ENCODE peak calls at places on chromosomes 6 and 20, in ten cellular contexts. W is osteocyte; R is NCI-H1092 treated with DMSO at 0.1 percent for 48 hours; H is activated CD4-positive, alpha-beta T cell treated with anti-CD3 and anti-CD28 coated beads, Interleukin-2, amount 50 U/mL, for 1 hour; C is psoas muscle; G is heart right ventricle; K is NCI-H774; S is astrocyte of the spinal cord; O is NCI-H460; M is NCI-H2029. A is an unnamed sample.

GRCh38 chr6:124961784-124962611 is at the start of gene RNF217:
- DNase-seq in W (peak; percentile 87), H (no peak), R (peak; percentile 27), S (peak; percentile 75), C (peak; percentile 66), K (peak; percentile 24), M (peak; percentile 28), O (no peak), G (peak; percentile 62), A (peak; percentile 56)

GRCh38 chr6:163490826-163491577 is 76.5 kb downstream of the QKI start:
- DNase-seq in H (no peak), K (no peak), O (peak; percentile 14), S (peak; percentile 68), C (peak; percentile 60), R (no peak), M (peak; percentile 51), W (no peak), G (peak; percentile 86), A (peak; percentile 57)

GRCh38 chr6:41036188-41036587 is 2.8 kb downstream of the UNC5CL start:
- DNase-seq in W (no peak), R (no peak), C (no peak), G (no peak), S (no peak), K (no peak), H (no peak), M (no peak), O (no peak), A (no peak)

GRCh38 chr6:90294614-90294988 is 2.0 kb downstream of the BACH2 start:
- DNase-seq in W (no peak), R (no peak), M (no peak), G (no peak), O (no peak), H (peak; percentile 60), S (peak; percentile 25), K (no peak), C (no peak), A (no peak)

GRCh38 chr6:164396071-164397047 is 913.0 kb downstream of the C6orf118 start:
- DNase-seq in S (peak; percentile 55), G (no peak), C (no peak), H (no peak), R (no peak), W (no peak), K (peak; percentile 46), O (no peak), M (no peak), A (no peak)

GRCh38 chr6:21922086-21922485 is 328.5 kb downstream of the SOX4 start:
- DNase-seq in R (no peak), M (no peak), G (no peak), S (no peak), C (no peak), W (no peak), O (no peak), H (no peak), K (no peak), A (no peak)

GRCh38 chr20:63461364-63461763 is 11.1 kb downstream of the KCNQ2 start:
- DNase-seq in C (no peak), M (no peak), H (peak; percentile 29), K (no peak), S (no peak), W (no peak), G (no peak), O (no peak), R (no peak), A (no peak)

GRCh38 chr6:2999005-2999620 is 581 bp upstream of the NQO2 start:
- DNase-seq in S (no peak), K (no peak), H (no peak), M (peak; percentile 70), G (no peak), W (no peak), O (peak; percentile 66), R (no peak), C (peak; percentile 85), A (peak; percentile 85)

GRCh38 chr6:27994616-27995015 is 37.6 kb downstream of the OR2B6 start:
- DNase-seq in W (no peak), O (no peak), R (no peak), G (no peak), S (no peak), K (no peak), H (no peak), C (no peak), M (no peak), A (no peak)

GRCh38 chr6:149031545-149032317 is 284.9 kb downstream of the UST start:
- DNase-seq in H (peak; percentile 36), R (no peak), O (peak; percentile 81), K (no peak), C (no peak), G (no peak), S (peak; percentile 93), M (no peak), W (peak; percentile 88), A (peak; percentile 95)

GRCh38 chr20:61185841-61186601 is 66.0 kb upstream of the CDH4 start:
- DNase-seq in K (no peak), W (peak; percentile 65), O (no peak), C (no peak), S (peak; percentile 94), G (no peak), H (no peak), R (no peak), M (no peak), A (peak; percentile 97)

GRCh38 chr20:36833275-36834020 is 42.5 kb upstream of the TLDC2 start:
- DNase-seq in G (no peak), W (no peak), M (no peak), H (no peak), R (no peak), C (no peak), K (no peak), S (no peak), O (no peak), A (peak; percentile 77)

GRCh38 chr6:118743744-118744143 is 92.4 kb upstream of the CEP85L start:
- DNase-seq in R (no peak), O (no peak), C (no peak), K (no peak), M (no peak), G (no peak), W (no peak), S (peak; percentile 58), H (no peak), A (peak; percentile 15)

GRCh38 chr6:170292778-170293164 is 1.9 kb upstream of the DLL1 start:
- DNase-seq in H (no peak), S (no peak), R (peak; percentile 57), G (no peak), W (no peak), M (no peak), C (no peak), K (peak; percentile 31), O (no peak), A (no peak)

GRCh38 chr6:99119109-99120031 is 171.6 kb upstream of the FBXL4 start:
- DNase-seq in S (peak; percentile 58), O (peak; percentile 52), K (peak; percentile 79), M (peak; percentile 49), H (peak; percentile 3), C (no peak), G (no peak), W (no peak), R (peak; percentile 63), A (peak; percentile 58)

GRCh38 chr6:154998855-154999254 is 3.7 kb downstream of the TIAM2 start:
- DNase-seq in S (no peak), M (no peak), W (no peak), K (no peak), C (no peak), R (no peak), O (no peak), G (no peak), H (no peak), A (no peak)

GRCh38 chr20:53960586-53961386 is 109.6 kb downstream of the BCAS1 start:
- DNase-seq in S (no peak), K (no peak), R (no peak), W (no peak), O (no peak), H (no peak), G (no peak), M (no peak), C (no peak), A (peak; percentile 8)

GRCh38 chr20:20184149-20184548 is 131.8 kb downstream of the CFAP61 start:
- DNase-seq in R (no peak), K (no peak), M (no peak), G (no peak), O (no peak), C (no peak), W (no peak), S (no peak), H (no peak), A (no peak)

GRCh38 chr6:108616973-108617372 is 56.3 kb downstream of the FOXO3 start:
- DNase-seq in G (no peak), S (no peak), H (no peak), R (no peak), M (no peak), O (no peak), W (no peak), C (no peak), K (no peak), A (no peak)

GRCh38 chr6:35665573-35665972 is 23.1 kb downstream of the FKBP5 start:
- DNase-seq in M (no peak), H (no peak), W (no peak), G (no peak), C (no peak), S (no peak), R (no peak), O (no peak), K (no peak), A (no peak)

GRCh38 chr6:138467901-138468300 is 31.4 kb downstream of the NHSL1 start:
- DNase-seq in S (no peak), O (peak; percentile 18), R (no peak), H (no peak), G (no peak), M (no peak), W (no peak), K (no peak), C (no peak), A (no peak)

GRCh38 chr6:6886886-6887285 is 220.9 kb upstream of the RREB1 start:
- DNase-seq in C (no peak), W (no peak), O (no peak), K (no peak), R (no peak), H (no peak), G (no peak), S (no peak), M (no peak), A (no peak)

GRCh38 chr6:133701633-133702331 is 187.1 kb upstream of the TCF21 start:
- DNase-seq in R (no peak), W (no peak), C (no peak), M (no peak), K (no peak), H (no peak), G (peak; percentile 32), O (no peak), S (peak; percentile 6), A (peak; percentile 76)

GRCh38 chr20:50121858-50122271 is 8.9 kb upstream of the UBE2V1 start:
- DNase-seq in K (no peak), R (no peak), G (no peak), C (no peak), W (no peak), M (no peak), H (no peak), O (no peak), S (peak; percentile 44), A (peak; percentile 14)

GRCh38 chr6:122758927-122759334 is 20.6 kb upstream of the FABP7 start:
- DNase-seq in H (no peak), S (no peak), W (no peak), G (no peak), K (no peak), C (no peak), O (no peak), M (no peak), R (no peak), A (no peak)

GRCh38 chr20:59004763-59005522 is 2.1 kb downstream of the CTSZ start:
- DNase-seq in R (no peak), K (no peak), H (no peak), C (peak; percentile 53), G (peak; percentile 58), W (no peak), S (no peak), M (no peak), O (no peak), A (no peak)

GRCh38 chr6:3061501-3061941 is 6.8 kb upstream of the RIPK1 start:
- DNase-seq in H (no peak), S (peak; percentile 74), W (no peak), O (no peak), C (no peak), R (no peak), G (no peak), M (no peak), K (no peak), A (peak; percentile 74)

GRCh38 chr6:143107440-143107839 is 46.8 kb downstream of the AIG1 start:
- DNase-seq in G (no peak), C (no peak), R (no peak), M (no peak), K (no peak), W (no peak), H (no peak), S (no peak), O (no peak), A (peak; percentile 3)

A was measured in HCEC 1CT.